ENCODE peak calls at places on chromosomes 3 and 15, in eight cellular contexts. One of them, this sample, is unnamed.

GRCh38 chr3:143648218-143648617 is 200.1 kb downstream of the SLC9A9 start:
- DNase-seq in activated CD4-positive, alpha-beta T cell treated with anti-CD3 and anti-CD28 coated beads, Interleukin-2, amount 10 ng/mL, durations not matched to agents 7 days and 5 days: no peak
- DNase-seq in B cell: no peak
- DNase-seq in stimulated activated naive CD4-positive, alpha-beta T cell: no peak
- DNase-seq in stimulated activated CD4-positive, alpha-beta T cell treated with anti-CD3 and anti-CD28 coated beads, Interleukin-4, amount 100 ng/mL, for 24 hours: no peak
- DNase-seq in NCI-H774: no peak
- DNase-seq in HuH-7: no peak
- DNase-seq in T-helper 17 cell: no peak
- DNase-seq in this sample: no peak

GRCh38 chr15:44550256-44550655 is 13.3 kb downstream of the EIF3J start:
- DNase-seq in activated CD4-positive, alpha-beta T cell treated with anti-CD3 and anti-CD28 coated beads, Interleukin-2, amount 10 ng/mL, durations not matched to agents 7 days and 5 days: no peak
- DNase-seq in B cell: peak; percentile 20
- DNase-seq in stimulated activated naive CD4-positive, alpha-beta T cell: no peak
- DNase-seq in stimulated activated CD4-positive, alpha-beta T cell treated with anti-CD3 and anti-CD28 coated beads, Interleukin-4, amount 100 ng/mL, for 24 hours: no peak
- DNase-seq in NCI-H774: no peak
- DNase-seq in HuH-7: no peak
- DNase-seq in T-helper 17 cell: no peak
- DNase-seq in this sample: no peak

GRCh38 chr3:55143928-55144671 is 216.2 kb upstream of the LRTM1 start:
- DNase-seq in activated CD4-positive, alpha-beta T cell treated with anti-CD3 and anti-CD28 coated beads, Interleukin-2, amount 10 ng/mL, durations not matched to agents 7 days and 5 days: no peak
- DNase-seq in B cell: no peak
- DNase-seq in stimulated activated naive CD4-positive, alpha-beta T cell: no peak
- DNase-seq in stimulated activated CD4-positive, alpha-beta T cell treated with anti-CD3 and anti-CD28 coated beads, Interleukin-4, amount 100 ng/mL, for 24 hours: no peak
- DNase-seq in NCI-H774: no peak
- DNase-seq in HuH-7: no peak
- DNase-seq in T-helper 17 cell: no peak
- DNase-seq in this sample: no peak

GRCh38 chr3:173510565-173510964 is 113.0 kb downstream of the NLGN1 start:
- DNase-seq in activated CD4-positive, alpha-beta T cell treated with anti-CD3 and anti-CD28 coated beads, Interleukin-2, amount 10 ng/mL, durations not matched to agents 7 days and 5 days: no peak
- DNase-seq in B cell: no peak
- DNase-seq in stimulated activated naive CD4-positive, alpha-beta T cell: no peak
- DNase-seq in stimulated activated CD4-positive, alpha-beta T cell treated with anti-CD3 and anti-CD28 coated beads, Interleukin-4, amount 100 ng/mL, for 24 hours: no peak
- DNase-seq in NCI-H774: no peak
- DNase-seq in HuH-7: no peak
- DNase-seq in T-helper 17 cell: no peak
- DNase-seq in this sample: no peak

GRCh38 chr15:73359653-73360052 is 9.1 kb downstream of the HCN4 start:
- DNase-seq in activated CD4-positive, alpha-beta T cell treated with anti-CD3 and anti-CD28 coated beads, Interleukin-2, amount 10 ng/mL, durations not matched to agents 7 days and 5 days: no peak
- DNase-seq in B cell: no peak
- DNase-seq in stimulated activated naive CD4-positive, alpha-beta T cell: no peak
- DNase-seq in stimulated activated CD4-positive, alpha-beta T cell treated with anti-CD3 and anti-CD28 coated beads, Interleukin-4, amount 100 ng/mL, for 24 hours: no peak
- DNase-seq in NCI-H774: no peak
- DNase-seq in HuH-7: no peak
- DNase-seq in T-helper 17 cell: no peak
- DNase-seq in this sample: no peak

GRCh38 chr3:151410891-151411559 is 26.5 kb upstream of the P2RY12 start:
- DNase-seq in activated CD4-positive, alpha-beta T cell treated with anti-CD3 and anti-CD28 coated beads, Interleukin-2, amount 10 ng/mL, durations not matched to agents 7 days and 5 days: no peak
- DNase-seq in B cell: no peak
- DNase-seq in stimulated activated naive CD4-positive, alpha-beta T cell: no peak
- DNase-seq in stimulated activated CD4-positive, alpha-beta T cell treated with anti-CD3 and anti-CD28 coated beads, Interleukin-4, amount 100 ng/mL, for 24 hours: no peak
- DNase-seq in NCI-H774: no peak
- DNase-seq in HuH-7: no peak
- DNase-seq in T-helper 17 cell: no peak
- DNase-seq in this sample: no peak

GRCh38 chr3:145943994-145944393 is 217.0 kb downstream of the PLOD2 start:
- DNase-seq in activated CD4-positive, alpha-beta T cell treated with anti-CD3 and anti-CD28 coated beads, Interleukin-2, amount 10 ng/mL, durations not matched to agents 7 days and 5 days: no peak
- DNase-seq in B cell: no peak
- DNase-seq in stimulated activated naive CD4-positive, alpha-beta T cell: no peak
- DNase-seq in stimulated activated CD4-positive, alpha-beta T cell treated with anti-CD3 and anti-CD28 coated beads, Interleukin-4, amount 100 ng/mL, for 24 hours: no peak
- DNase-seq in NCI-H774: no peak
- DNase-seq in HuH-7: no peak
- DNase-seq in T-helper 17 cell: no peak
- DNase-seq in this sample: no peak

GRCh38 chr3:179192542-179192941 is 44.4 kb downstream of the PIK3CA start:
- DNase-seq in activated CD4-positive, alpha-beta T cell treated with anti-CD3 and anti-CD28 coated beads, Interleukin-2, amount 10 ng/mL, durations not matched to agents 7 days and 5 days: no peak
- DNase-seq in B cell: no peak
- DNase-seq in stimulated activated naive CD4-positive, alpha-beta T cell: no peak
- DNase-seq in stimulated activated CD4-positive, alpha-beta T cell treated with anti-CD3 and anti-CD28 coated beads, Interleukin-4, amount 100 ng/mL, for 24 hours: no peak
- DNase-seq in NCI-H774: no peak
- DNase-seq in HuH-7: no peak
- DNase-seq in T-helper 17 cell: no peak
- DNase-seq in this sample: no peak

GRCh38 chr15:89576417-89576773 is 1.1 kb downstream of the TICRR start:
- DNase-seq in activated CD4-positive, alpha-beta T cell treated with anti-CD3 and anti-CD28 coated beads, Interleukin-2, amount 10 ng/mL, durations not matched to agents 7 days and 5 days: no peak
- DNase-seq in B cell: peak; percentile 8
- DNase-seq in stimulated activated naive CD4-positive, alpha-beta T cell: no peak
- DNase-seq in stimulated activated CD4-positive, alpha-beta T cell treated with anti-CD3 and anti-CD28 coated beads, Interleukin-4, amount 100 ng/mL, for 24 hours: no peak
- DNase-seq in NCI-H774: no peak
- DNase-seq in HuH-7: no peak
- DNase-seq in T-helper 17 cell: no peak
- DNase-seq in this sample: no peak

GRCh38 chr3:126451511-126451910 is 24.2 kb downstream of the ZXDC start:
- DNase-seq in activated CD4-positive, alpha-beta T cell treated with anti-CD3 and anti-CD28 coated beads, Interleukin-2, amount 10 ng/mL, durations not matched to agents 7 days and 5 days: no peak
- DNase-seq in B cell: no peak
- DNase-seq in stimulated activated naive CD4-positive, alpha-beta T cell: no peak
- DNase-seq in stimulated activated CD4-positive, alpha-beta T cell treated with anti-CD3 and anti-CD28 coated beads, Interleukin-4, amount 100 ng/mL, for 24 hours: no peak
- DNase-seq in NCI-H774: no peak
- DNase-seq in HuH-7: no peak
- DNase-seq in T-helper 17 cell: no peak
- DNase-seq in this sample: no peak

GRCh38 chr3:8658326-8659212 is 14.0 kb upstream of the SSUH2 start:
- DNase-seq in activated CD4-positive, alpha-beta T cell treated with anti-CD3 and anti-CD28 coated beads, Interleukin-2, amount 10 ng/mL, durations not matched to agents 7 days and 5 days: no peak
- DNase-seq in B cell: peak; percentile 58
- DNase-seq in stimulated activated naive CD4-positive, alpha-beta T cell: no peak
- DNase-seq in stimulated activated CD4-positive, alpha-beta T cell treated with anti-CD3 and anti-CD28 coated beads, Interleukin-4, amount 100 ng/mL, for 24 hours: no peak
- DNase-seq in NCI-H774: peak; percentile 44
- DNase-seq in HuH-7: peak; percentile 46
- DNase-seq in T-helper 17 cell: no peak
- DNase-seq in this sample: peak; percentile 74

GRCh38 chr3:14767245-14767593 is 51.5 kb upstream of the FGD5 start:
- DNase-seq in activated CD4-positive, alpha-beta T cell treated with anti-CD3 and anti-CD28 coated beads, Interleukin-2, amount 10 ng/mL, durations not matched to agents 7 days and 5 days: no peak
- DNase-seq in B cell: no peak
- DNase-seq in stimulated activated naive CD4-positive, alpha-beta T cell: no peak
- DNase-seq in stimulated activated CD4-positive, alpha-beta T cell treated with anti-CD3 and anti-CD28 coated beads, Interleukin-4, amount 100 ng/mL, for 24 hours: no peak
- DNase-seq in NCI-H774: no peak
- DNase-seq in HuH-7: no peak
- DNase-seq in T-helper 17 cell: no peak
- DNase-seq in this sample: no peak

This sample was measured in right atrium auricular region.